ENCODE peak calls at places on chromosomes 1 and 21, in four cellular contexts. P is A549, L is GM12864, Q is fibroblast of lung. I is an unnamed sample.

GRCh38 chr1:32014199-32014936 is 700 bp downstream of the KHDRBS1 start:
- DNase-seq in P (peak), L (no peak), Q (peak), I (peak)

GRCh38 chr1:67723620-67724019 is 38.6 kb downstream of the GADD45A start:
- DNase-seq in P (no peak), L (no peak), Q (no peak), I (peak)

GRCh38 chr1:201358596-201358995 is 18.9 kb downstream of the TNNT2 start:
- DNase-seq in P (no peak), L (no peak), Q (no peak), I (peak)

GRCh38 chr1:15739259-15739658 is 3.0 kb upstream of the TMEM82 start:
- DNase-seq in P (no peak), L (no peak), Q (no peak), I (no peak)

GRCh38 chr1:212797681-212798080 is 6.0 kb downstream of the TATDN3 start:
- DNase-seq in P (no peak), L (no peak), Q (peak), I (peak)

GRCh38 chr1:8015809-8016165 is 10.3 kb downstream of the ERRFI1 start:
- DNase-seq in P (no peak), L (no peak), Q (peak), I (peak)

GRCh38 chr1:206931709-206932108 is 10.0 kb upstream of the FCMR start:
- DNase-seq in P (no peak), L (no peak), Q (no peak), I (no peak)

GRCh38 chr1:109399326-109399957 is 1.7 kb upstream of the SORT1 start:
- DNase-seq in P (peak), L (peak), Q (peak), I (peak)

GRCh38 chr21:37866027-37866426 is 50.2 kb downstream of the KCNJ6 start:
- DNase-seq in P (no peak), L (no peak), Q (no peak), I (no peak)

GRCh38 chr1:94384485-94385353 is 33.5 kb upstream of the ABCD3 start:
- DNase-seq in P (peak), L (no peak), Q (no peak), I (no peak)

GRCh38 chr1:219659005-219659632 is 46.2 kb upstream of the ZC3H11B start:
- DNase-seq in P (no peak), L (no peak), Q (no peak), I (no peak)
- H3K4me3 ChIP-seq in P (no peak), L (no peak), Q (no peak), I (no peak)

GRCh38 chr1:110953031-110953430 is 10.7 kb downstream of the LRIF1 start:
- DNase-seq in P (no peak), L (no peak), Q (no peak), I (no peak)
- H3K4me3 ChIP-seq in P (no peak), L (no peak), Q (no peak), I (no peak)

DNA sequence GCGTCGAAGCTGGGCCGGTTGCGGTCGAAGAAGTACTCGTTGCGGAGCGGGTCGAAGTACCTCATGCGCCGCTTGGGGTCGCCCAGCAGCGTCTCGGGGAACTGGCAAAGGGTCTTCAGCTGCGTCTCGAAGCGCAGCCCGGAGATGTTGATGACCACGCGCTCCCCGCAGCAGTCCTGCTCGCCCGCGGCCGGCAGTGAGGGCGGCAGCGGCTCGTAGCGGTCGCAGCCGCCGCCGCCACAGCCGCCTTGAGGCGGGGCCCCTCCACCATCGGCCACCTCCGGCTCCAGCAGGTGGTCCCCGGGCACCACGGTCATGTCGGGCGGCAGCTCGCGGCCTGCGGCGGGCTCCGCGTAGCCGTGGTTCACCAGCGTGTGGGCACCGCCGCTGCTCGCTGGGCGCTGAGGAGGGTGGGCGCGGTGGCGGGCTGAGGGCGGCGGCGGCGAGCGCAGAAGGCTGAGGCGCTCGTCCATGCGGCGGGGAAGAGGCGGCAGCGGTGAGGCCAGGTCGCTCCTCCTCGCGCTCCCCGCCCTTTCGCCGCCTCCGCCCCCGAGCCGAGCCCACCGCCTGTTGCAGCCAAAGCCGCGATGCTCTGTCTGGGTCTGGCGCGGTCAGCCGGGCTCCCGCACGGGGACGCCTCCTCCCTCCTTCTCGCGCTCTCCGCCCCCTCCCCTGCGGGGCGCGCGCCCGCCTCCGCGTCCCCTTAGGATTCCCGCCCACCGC is at the start of gene KCNA3:
- DNase-seq in P (no peak), L (no peak), Q (no peak), I (peak)
- H3K4me3 ChIP-seq in P (peak), L (peak), Q (peak), I (no peak)

GRCh38 chr1:39158330-39159086 is 46.0 kb upstream of the MACF1 start:
- DNase-seq in P (peak), L (peak), Q (peak), I (peak)
- H3K4me3 ChIP-seq in P (peak), L (no peak), Q (peak), I (peak)

DNA sequence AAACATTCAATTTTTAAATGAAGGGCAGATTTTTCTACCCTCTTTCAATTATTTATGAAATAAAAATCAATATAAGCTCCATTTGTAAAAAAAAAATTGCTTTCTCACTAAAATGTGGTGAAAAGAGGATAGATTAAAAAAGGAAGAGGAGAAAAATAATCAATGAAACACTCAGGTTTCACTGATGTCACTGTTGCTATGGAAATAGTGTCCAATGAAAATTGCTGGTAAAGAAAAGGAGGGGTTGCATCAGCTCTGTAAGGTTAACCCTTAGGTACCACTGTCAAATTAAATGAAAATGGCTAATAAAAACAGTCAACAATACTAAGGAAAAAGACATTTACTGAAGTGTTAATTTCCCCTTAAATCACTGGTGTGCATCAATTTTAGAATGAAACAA is 91.6 kb upstream of the TTC39A start:
- DNase-seq in P (peak), L (no peak), Q (peak), I (no peak)
- H3K4me3 ChIP-seq in P (no peak), L (no peak), Q (peak), I (no peak)